ENCODE peak calls at places on chromosomes 5 and 9, in nine cellular contexts. K, Y, M, U, R, W, E, T and C are unnamed samples.

GRCh38 chr9:115680226-115680625 is 473.4 kb upstream of the PAPPA start:
- DNase-seq in M (no peak), T (peak), E (no peak), Y (no peak), R (peak), U (no peak), K (no peak), W (no peak), C (peak)

GRCh38 chr5:114174837-114175236 is 187.0 kb upstream of the KCNN2 start:
- DNase-seq in M (no peak), T (peak), R (peak), K (no peak), Y (no peak), W (no peak), E (no peak), U (no peak), C (peak)

GRCh38 chr9:14066815-14067214 is 247.1 kb downstream of the NFIB start:
- DNase-seq in M (no peak), T (no peak), W (no peak), Y (no peak), U (no peak), K (no peak), E (no peak), R (no peak), C (no peak)

GRCh38 chr9:85248514-85249312 is 493.0 kb downstream of the AGTPBP1 start:
- DNase-seq in K (no peak), T (peak), E (no peak), R (no peak), Y (no peak), W (no peak), M (no peak), U (no peak), C (peak)

GRCh38 chr5:32206799-32207634 is 32.9 kb upstream of the GOLPH3 start:
- DNase-seq in M (no peak), Y (no peak), R (no peak), E (peak), K (no peak), T (no peak), W (no peak), U (no peak), C (no peak)

GRCh38 chr9:125537442-125538091 is 169.4 kb downstream of the MAPKAP1 start:
- DNase-seq in U (no peak), E (no peak), T (no peak), W (no peak), K (no peak), Y (no peak), R (no peak), M (no peak), C (no peak)

GRCh38 chr9:38250279-38251035 is 142.0 kb upstream of the ALDH1B1 start:
- DNase-seq in R (no peak), M (peak), Y (no peak), K (no peak), T (no peak), E (no peak), W (no peak), U (no peak), C (no peak)

GRCh38 chr5:135501965-135502364 is 33.8 kb downstream of the NEUROG1 start:
- DNase-seq in M (no peak), R (no peak), Y (no peak), E (no peak), T (no peak), W (no peak), K (no peak), U (no peak), C (no peak)

GRCh38 chr5:176817864-176818377 is 7.6 kb downstream of the UNC5A start:
- DNase-seq in Y (no peak), M (no peak), U (no peak), T (no peak), R (no peak), E (peak), W (no peak), K (no peak), C (peak)

GRCh38 chr9:87278971-87279731 is 218.5 kb upstream of the DAPK1 start:
- DNase-seq in K (no peak), W (no peak), Y (no peak), R (peak), E (no peak), M (no peak), U (no peak), T (peak), C (no peak)

GRCh38 chr5:5335708-5336211 is 86.7 kb upstream of the ICE1 start:
- DNase-seq in M (no peak), U (no peak), W (no peak), E (no peak), Y (no peak), T (peak), R (peak), K (no peak), C (peak)

GRCh38 chr5:139638736-139639618 is 9.2 kb upstream of the CXXC5 start:
- DNase-seq in K (peak), R (no peak), M (no peak), W (no peak), U (peak), T (no peak), Y (peak), E (no peak), C (no peak)

GRCh38 chr5:120901199-120901598 is 437.1 kb downstream of the PRR16 start:
- DNase-seq in T (no peak), W (no peak), M (no peak), E (peak), Y (no peak), K (no peak), U (no peak), R (no peak), C (no peak)

GRCh38 chr5:131810510-131811249 is 13.9 kb upstream of the FNIP1 start:
- DNase-seq in Y (peak), E (peak), U (no peak), T (no peak), M (no peak), W (no peak), R (peak), K (no peak), C (peak)

GRCh38 chr5:162565-163337 is 28.5 kb upstream of the LRRC14B start:
- DNase-seq in M (no peak), U (no peak), R (no peak), K (no peak), Y (no peak), W (no peak), T (no peak), E (no peak), C (no peak)

GRCh38 chr9:98888794-98889495 is 54.8 kb upstream of the COL15A1 start:
- DNase-seq in W (no peak), T (peak), E (no peak), K (no peak), R (peak), U (no peak), Y (no peak), M (no peak), C (peak)

GRCh38 chr5:142551242-142552067 is 134.4 kb downstream of the FGF1 start:
- DNase-seq in Y (no peak), E (no peak), M (no peak), R (peak), K (no peak), W (no peak), T (no peak), U (no peak), C (peak)

GRCh38 chr9:136119259-136120118 is 814 bp upstream of the TMEM250 start:
- DNase-seq in U (no peak), T (peak), E (peak), R (peak), K (peak), M (no peak), Y (no peak), W (no peak), C (peak)

GRCh38 chr5:158464383-158464782 is 605.4 kb upstream of the CLINT1 start:
- DNase-seq in E (peak), M (no peak), T (no peak), Y (peak), R (no peak), K (no peak), U (no peak), W (no peak), C (no peak)

GRCh38 chr5:134246771-134247329 is 21.0 kb upstream of the PPP2CA start:
- DNase-seq in U (no peak), T (peak), E (no peak), M (no peak), W (no peak), K (no peak), R (no peak), Y (no peak), C (no peak)

GRCh38 chr5:68419637-68420452 is 204.3 kb downstream of the PIK3R1 start:
- DNase-seq in T (no peak), U (peak), R (no peak), K (peak), Y (no peak), M (no peak), W (no peak), E (peak), C (peak)

GRCh38 chr5:140298183-140298601 is 4.7 kb downstream of the PFDN1 start:
- DNase-seq in U (no peak), R (peak), T (peak), W (no peak), M (no peak), K (no peak), Y (no peak), E (no peak), C (peak)

GRCh38 chr9:124493794-124494479 is 13.3 kb downstream of the NR5A1 start:
- DNase-seq in Y (no peak), W (no peak), E (no peak), U (no peak), R (no peak), K (no peak), T (no peak), M (no peak), C (no peak)

GRCh38 chr9:109537288-109537687 is 39.2 kb upstream of the PTPN3 start:
- DNase-seq in R (no peak), E (no peak), Y (no peak), M (no peak), T (no peak), K (no peak), U (no peak), W (no peak), C (no peak)

GRCh38 chr5:2901511-2901910 is 150.0 kb upstream of the IRX2 start:
- DNase-seq in Y (no peak), T (no peak), W (peak), K (no peak), R (no peak), E (no peak), M (no peak), U (no peak), C (no peak)

GRCh38 chr5:172985596-172985995 is 2.0 kb downstream of the ATP6V0E1 start:
- DNase-seq in U (no peak), E (no peak), M (no peak), Y (no peak), W (no peak), T (no peak), R (no peak), K (no peak), C (no peak)
- H3K4me3 ChIP-seq in U (no peak), E (peak), M (peak), Y (peak), W (no peak), T (peak), R (peak), K (no peak), C (peak)

GRCh38 chr5:36055984-36056383 is 10.7 kb downstream of the UGT3A2 start:
- DNase-seq in U (no peak), R (no peak), Y (no peak), T (no peak), M (no peak), E (no peak), W (no peak), K (no peak), C (no peak)

GRCh38 chr5:36058776-36059175 is 7.9 kb downstream of the UGT3A2 start:
- DNase-seq in T (no peak), Y (no peak), M (no peak), R (no peak), K (no peak), U (no peak), W (no peak), E (no peak), C (no peak)

GRCh38 chr5:36059571-36060515 is 6.8 kb downstream of the UGT3A2 start:
- DNase-seq in R (no peak), E (no peak), T (no peak), Y (no peak), U (no peak), W (no peak), K (no peak), M (no peak), C (peak)

GRCh38 chr5:36066001-36066539 is 612 bp downstream of the UGT3A2 start:
- DNase-seq in U (no peak), M (no peak), R (no peak), Y (no peak), E (no peak), T (no peak), W (no peak), K (no peak), C (no peak)

GRCh38 chr5:36060516-36060885 is 6.2 kb downstream of the UGT3A2 start:
- DNase-seq in U (no peak), W (no peak), Y (peak), E (peak), T (no peak), M (no peak), K (no peak), R (no peak), C (peak)
- TF ChIP-seq CTCF in U (no peak), W (no peak), Y (peak), E (peak), T (no peak), M (no peak), K (no peak), R (peak), C (peak)

GRCh38 chr9:121735792-121736130 is 84.3 kb downstream of the DAB2IP start:
- DNase-seq in T (no peak), R (no peak), W (no peak), U (no peak), E (no peak), Y (no peak), K (no peak), M (no peak), C (peak)
- H3K4me3 ChIP-seq in T (no peak), R (peak), W (no peak), U (peak), E (no peak), Y (no peak), K (peak), M (peak), C (peak)

GRCh38 chr9:91190062-91190461 is 171.7 kb downstream of the AUH start:
- DNase-seq in R (no peak), W (no peak), Y (no peak), K (no peak), T (no peak), E (no peak), U (no peak), M (peak), C (no peak)

GRCh38 chr9:91191443-91192378 is 170.0 kb downstream of the AUH start:
- DNase-seq in M (no peak), U (no peak), Y (peak), K (no peak), T (no peak), E (no peak), R (no peak), W (peak), C (no peak)

GRCh38 chr9:91192785-91193657 is 168.7 kb downstream of the AUH start:
- DNase-seq in Y (peak), M (peak), U (peak), K (peak), R (peak), W (peak), E (peak), T (peak), C (peak)

GRCh38 chr9:91193658-91194391 is 167.9 kb downstream of the AUH start:
- DNase-seq in W (peak), E (peak), T (peak), Y (peak), R (peak), U (peak), M (peak), K (peak), C (peak)

GRCh38 chr9:91192379-91192775 is 169.3 kb downstream of the AUH start:
- DNase-seq in U (peak), M (no peak), E (no peak), R (peak), Y (peak), K (no peak), W (peak), T (peak), C (peak)
- TF ChIP-seq CTCF in U (no peak), M (no peak), E (no peak), R (no peak), Y (no peak), K (no peak), W (no peak), T (no peak), C (no peak)